ENCODE peak calls at places on chromosomes 7 and 10, in seven cellular contexts. One of them, this sample, is unnamed. For H3K9me3, the result is how much of the 10 kb centered on the place peaks cover.

GRCh38 chr10:112361951-112362770 is 11.8 kb upstream of the ACSL5 start:
- DNase-seq in adrenal gland: peak
- DNase-seq in endothelial cell of umbilical vein: peak
- DNase-seq in tibial artery: peak
- DNase-seq in left lung: no peak
- DNase-seq in CD8-positive, alpha-beta memory T cell: no peak
- DNase-seq in heart left ventricle: peak
- DNase-seq in this sample: no peak

GRCh38 chr7:107318523-107319160 is 149.8 kb downstream of the HBP1 start:
- DNase-seq in CD8-positive, alpha-beta memory T cell: no peak
- DNase-seq in tibial artery: no peak
- DNase-seq in adrenal gland: no peak
- DNase-seq in endothelial cell of umbilical vein: no peak
- DNase-seq in heart left ventricle: no peak
- DNase-seq in left lung: no peak
- DNase-seq in this sample: no peak

GRCh38 chr7:92837214-92837749 is 909 bp upstream of the CDK6 start:
- DNase-seq in left lung: no peak
- DNase-seq in endothelial cell of umbilical vein: peak
- DNase-seq in adrenal gland: no peak
- DNase-seq in tibial artery: no peak
- DNase-seq in heart left ventricle: no peak
- DNase-seq in CD8-positive, alpha-beta memory T cell: no peak
- DNase-seq in this sample: no peak

GRCh38 chr7:27210441-27211083 is 10.7 kb upstream of the HOXA13 start:
- DNase-seq in left lung: no peak
- DNase-seq in tibial artery: no peak
- DNase-seq in adrenal gland: peak
- DNase-seq in heart left ventricle: no peak
- DNase-seq in CD8-positive, alpha-beta memory T cell: no peak
- DNase-seq in endothelial cell of umbilical vein: no peak
- DNase-seq in this sample: no peak

GRCh38 chr10:61950449-61951143 is 49.1 kb downstream of the ARID5B start:
- DNase-seq in left lung: no peak
- DNase-seq in heart left ventricle: no peak
- DNase-seq in CD8-positive, alpha-beta memory T cell: no peak
- DNase-seq in tibial artery: no peak
- DNase-seq in adrenal gland: no peak
- DNase-seq in endothelial cell of umbilical vein: no peak
- DNase-seq in this sample: no peak

GRCh38 chr7:101754432-101755159 is 62.8 kb upstream of the CUX1 start:
- DNase-seq in adrenal gland: peak
- DNase-seq in endothelial cell of umbilical vein: peak
- DNase-seq in left lung: no peak
- DNase-seq in heart left ventricle: no peak
- DNase-seq in CD8-positive, alpha-beta memory T cell: no peak
- DNase-seq in tibial artery: no peak
- DNase-seq in this sample: no peak

GRCh38 chr7:144384071-144384470 is 19.4 kb downstream of the NOBOX start:
- DNase-seq in endothelial cell of umbilical vein: no peak
- DNase-seq in CD8-positive, alpha-beta memory T cell: no peak
- DNase-seq in heart left ventricle: no peak
- DNase-seq in adrenal gland: no peak
- DNase-seq in tibial artery: no peak
- DNase-seq in left lung: no peak
- DNase-seq in this sample: no peak

GRCh38 chr7:45190406-45191165 is 33.0 kb downstream of the RAMP3 start:
- DNase-seq in heart left ventricle: no peak
- DNase-seq in tibial artery: no peak
- DNase-seq in endothelial cell of umbilical vein: no peak
- DNase-seq in adrenal gland: no peak
- DNase-seq in left lung: no peak
- DNase-seq in CD8-positive, alpha-beta memory T cell: no peak
- DNase-seq in this sample: no peak

GRCh38 chr10:80186364-80187012 is 18.8 kb downstream of the ANXA11 start:
- DNase-seq in CD8-positive, alpha-beta memory T cell: no peak
- DNase-seq in heart left ventricle: peak
- DNase-seq in adrenal gland: no peak
- DNase-seq in tibial artery: no peak
- DNase-seq in endothelial cell of umbilical vein: no peak
- DNase-seq in left lung: no peak
- DNase-seq in this sample: no peak

GRCh38 chr7:84113286-84113685 is 81.3 kb downstream of the SEMA3A start:
- DNase-seq in left lung: no peak
- DNase-seq in adrenal gland: no peak
- DNase-seq in heart left ventricle: no peak
- DNase-seq in endothelial cell of umbilical vein: peak
- DNase-seq in tibial artery: no peak
- DNase-seq in CD8-positive, alpha-beta memory T cell: no peak
- DNase-seq in this sample: no peak

GRCh38 chr10:103678104-103678526 is 177.3 kb downstream of the SH3PXD2A start:
- DNase-seq in tibial artery: peak
- DNase-seq in left lung: peak
- DNase-seq in CD8-positive, alpha-beta memory T cell: peak
- DNase-seq in adrenal gland: peak
- DNase-seq in heart left ventricle: peak
- DNase-seq in endothelial cell of umbilical vein: peak
- DNase-seq in this sample: peak

GRCh38 chr10:5873515-5873995 is 16.1 kb downstream of the ANKRD16 start:
- DNase-seq in CD8-positive, alpha-beta memory T cell: peak
- DNase-seq in tibial artery: peak
- DNase-seq in endothelial cell of umbilical vein: peak
- DNase-seq in left lung: no peak
- DNase-seq in heart left ventricle: peak
- DNase-seq in adrenal gland: peak
- DNase-seq in this sample: peak

GRCh38 chr10:29501692-29502091 is 133.1 kb downstream of the SVIL start:
- DNase-seq in heart left ventricle: no peak
- DNase-seq in left lung: no peak
- DNase-seq in CD8-positive, alpha-beta memory T cell: no peak
- DNase-seq in adrenal gland: no peak
- DNase-seq in endothelial cell of umbilical vein: no peak
- DNase-seq in tibial artery: no peak
- DNase-seq in this sample: no peak

GRCh38 chr7:128017880-128018845 is 13.1 kb downstream of the LRRC4 start:
- DNase-seq in tibial artery: no peak
- DNase-seq in endothelial cell of umbilical vein: peak
- DNase-seq in heart left ventricle: no peak
- DNase-seq in adrenal gland: no peak
- DNase-seq in CD8-positive, alpha-beta memory T cell: no peak
- DNase-seq in left lung: no peak
- DNase-seq in this sample: no peak

DNA sequence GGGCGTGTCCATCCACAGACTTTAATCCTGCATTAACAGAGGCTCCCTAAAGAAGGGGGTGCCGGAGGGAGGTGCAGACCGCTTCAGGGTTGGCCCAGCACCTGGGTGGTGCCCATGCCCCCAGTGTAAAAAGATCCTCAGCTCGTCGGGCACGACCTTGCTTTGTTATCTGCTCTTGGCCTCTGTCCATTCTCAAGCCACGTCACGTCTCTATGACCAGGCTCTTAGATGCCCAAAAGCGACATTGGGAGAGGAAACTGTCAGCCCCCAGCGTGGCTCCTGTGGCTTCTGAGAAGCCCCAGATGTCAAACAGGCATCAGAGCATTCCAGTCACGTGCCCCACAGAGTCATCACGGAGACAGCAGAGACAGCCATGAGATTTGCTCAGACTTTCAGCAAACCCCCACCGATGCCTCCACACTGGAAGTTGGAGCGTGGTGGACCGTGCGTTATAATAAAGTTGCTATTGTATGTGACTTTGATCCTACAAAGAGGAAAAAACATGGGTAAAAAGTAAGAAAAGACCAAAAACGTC is 55.5 kb downstream of the PTPRN2 start:
- DNase-seq in adrenal gland: no peak
- DNase-seq in CD8-positive, alpha-beta memory T cell: no peak
- DNase-seq in heart left ventricle: no peak
- DNase-seq in tibial artery: no peak
- DNase-seq in left lung: no peak
- DNase-seq in endothelial cell of umbilical vein: no peak
- DNase-seq in this sample: no peak
- H3K9me3 ChIP-seq in adrenal gland: under half
- H3K9me3 ChIP-seq in CD8-positive, alpha-beta memory T cell: under half
- H3K9me3 ChIP-seq in heart left ventricle: under half
- H3K9me3 ChIP-seq in tibial artery: under half
- H3K9me3 ChIP-seq in left lung: under half
- H3K9me3 ChIP-seq in endothelial cell of umbilical vein: under half
- H3K9me3 ChIP-seq in this sample: under half

DNA sequence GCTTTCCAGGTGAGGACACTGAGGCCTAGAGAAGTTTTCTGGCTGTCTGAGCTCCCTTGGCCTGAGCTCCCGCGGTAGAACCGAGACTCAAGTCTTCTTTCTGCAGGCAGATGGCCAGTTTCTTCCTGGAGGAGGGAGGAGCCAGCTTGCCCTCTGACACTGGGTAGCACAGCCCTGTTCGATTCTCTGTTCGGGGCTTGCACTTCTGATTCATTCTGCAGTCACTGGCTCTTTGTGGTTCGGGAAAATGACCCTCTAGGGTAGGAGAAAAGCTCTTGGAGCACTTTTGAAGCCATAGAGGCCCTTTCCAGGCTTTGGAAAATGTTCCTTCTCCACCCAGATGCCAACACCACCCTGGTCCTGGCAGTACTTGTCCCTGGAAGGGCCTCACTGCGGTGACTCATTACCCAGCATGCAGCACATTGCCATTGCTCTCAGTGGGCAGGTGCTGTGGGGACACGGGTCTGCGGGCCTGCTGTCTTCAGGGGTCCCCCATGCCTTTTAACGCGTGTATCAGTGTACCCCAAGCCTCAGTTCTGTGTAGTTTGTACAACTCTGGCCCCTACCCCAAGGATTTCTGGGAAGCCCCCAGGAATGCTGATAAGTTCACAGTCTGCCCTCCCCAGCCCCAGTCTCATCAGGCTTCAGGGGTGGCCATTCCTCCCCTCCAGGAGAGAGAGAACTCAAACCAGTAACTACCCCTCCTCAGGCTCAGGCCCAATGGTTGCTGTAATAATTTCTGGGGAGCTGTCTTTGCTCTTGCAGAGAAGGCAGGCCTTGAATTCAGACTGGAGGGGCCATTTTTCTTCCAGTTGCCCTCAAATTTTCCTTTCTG is 11.9 kb downstream of the CHST3 start:
- DNase-seq in tibial artery: peak
- DNase-seq in endothelial cell of umbilical vein: peak
- DNase-seq in left lung: no peak
- DNase-seq in heart left ventricle: no peak
- DNase-seq in CD8-positive, alpha-beta memory T cell: no peak
- DNase-seq in adrenal gland: peak
- DNase-seq in this sample: no peak
- H3K4me3 ChIP-seq in tibial artery: peak
- H3K4me3 ChIP-seq in endothelial cell of umbilical vein: no peak
- H3K4me3 ChIP-seq in left lung: no peak
- H3K4me3 ChIP-seq in heart left ventricle: no peak
- H3K4me3 ChIP-seq in CD8-positive, alpha-beta memory T cell: no peak
- H3K4me3 ChIP-seq in adrenal gland: no peak
- H3K4me3 ChIP-seq in this sample: no peak

DNA sequence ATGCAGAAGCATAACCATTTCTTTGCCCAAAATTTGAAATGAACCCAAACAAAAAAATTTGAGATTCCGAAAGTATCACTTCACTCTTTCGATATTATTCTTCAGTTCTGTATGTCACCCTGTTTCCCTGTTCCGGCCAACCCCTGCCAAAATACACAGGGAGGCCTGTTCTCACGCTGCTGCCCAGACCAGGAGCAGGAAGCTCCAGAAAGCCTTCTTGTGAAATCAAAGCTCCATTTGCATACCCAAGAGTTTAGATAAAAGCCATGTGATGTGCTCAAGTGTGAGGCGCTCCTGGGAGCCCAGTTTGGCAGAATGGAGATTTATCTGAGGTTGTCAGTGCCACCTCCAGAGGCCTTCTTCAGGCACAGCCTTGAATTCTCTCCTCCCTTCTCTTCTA is 236.2 kb downstream of the FGFR2 start:
- DNase-seq in heart left ventricle: no peak
- DNase-seq in tibial artery: no peak
- DNase-seq in CD8-positive, alpha-beta memory T cell: no peak
- DNase-seq in left lung: no peak
- DNase-seq in adrenal gland: no peak
- DNase-seq in endothelial cell of umbilical vein: no peak
- DNase-seq in this sample: no peak
- H3K9me3 ChIP-seq in heart left ventricle: under half
- H3K9me3 ChIP-seq in tibial artery: under half
- H3K9me3 ChIP-seq in CD8-positive, alpha-beta memory T cell: under half
- H3K9me3 ChIP-seq in left lung: under half
- H3K9me3 ChIP-seq in adrenal gland: under half
- H3K9me3 ChIP-seq in endothelial cell of umbilical vein: under half
- H3K9me3 ChIP-seq in this sample: under half

GRCh38 chr10:97404044-97404443 is 2.9 kb upstream of the RRP12 start:
- DNase-seq in adrenal gland: no peak
- DNase-seq in CD8-positive, alpha-beta memory T cell: no peak
- DNase-seq in tibial artery: no peak
- DNase-seq in heart left ventricle: no peak
- DNase-seq in left lung: no peak
- DNase-seq in endothelial cell of umbilical vein: no peak
- DNase-seq in this sample: no peak

GRCh38 chr10:97406064-97406463 is 4.9 kb upstream of the RRP12 start:
- DNase-seq in heart left ventricle: no peak
- DNase-seq in CD8-positive, alpha-beta memory T cell: no peak
- DNase-seq in adrenal gland: no peak
- DNase-seq in endothelial cell of umbilical vein: no peak
- DNase-seq in left lung: no peak
- DNase-seq in tibial artery: no peak
- DNase-seq in this sample: no peak

GRCh38 chr10:97407952-97408248 is 6.8 kb upstream of the RRP12 start:
- DNase-seq in endothelial cell of umbilical vein: no peak
- DNase-seq in adrenal gland: no peak
- DNase-seq in CD8-positive, alpha-beta memory T cell: no peak
- DNase-seq in heart left ventricle: no peak
- DNase-seq in tibial artery: no peak
- DNase-seq in left lung: no peak
- DNase-seq in this sample: no peak

GRCh38 chr10:97408496-97408992 is 7.4 kb upstream of the RRP12 start:
- DNase-seq in tibial artery: no peak
- DNase-seq in heart left ventricle: no peak
- DNase-seq in adrenal gland: no peak
- DNase-seq in left lung: no peak
- DNase-seq in endothelial cell of umbilical vein: no peak
- DNase-seq in CD8-positive, alpha-beta memory T cell: no peak
- DNase-seq in this sample: no peak

DNA sequence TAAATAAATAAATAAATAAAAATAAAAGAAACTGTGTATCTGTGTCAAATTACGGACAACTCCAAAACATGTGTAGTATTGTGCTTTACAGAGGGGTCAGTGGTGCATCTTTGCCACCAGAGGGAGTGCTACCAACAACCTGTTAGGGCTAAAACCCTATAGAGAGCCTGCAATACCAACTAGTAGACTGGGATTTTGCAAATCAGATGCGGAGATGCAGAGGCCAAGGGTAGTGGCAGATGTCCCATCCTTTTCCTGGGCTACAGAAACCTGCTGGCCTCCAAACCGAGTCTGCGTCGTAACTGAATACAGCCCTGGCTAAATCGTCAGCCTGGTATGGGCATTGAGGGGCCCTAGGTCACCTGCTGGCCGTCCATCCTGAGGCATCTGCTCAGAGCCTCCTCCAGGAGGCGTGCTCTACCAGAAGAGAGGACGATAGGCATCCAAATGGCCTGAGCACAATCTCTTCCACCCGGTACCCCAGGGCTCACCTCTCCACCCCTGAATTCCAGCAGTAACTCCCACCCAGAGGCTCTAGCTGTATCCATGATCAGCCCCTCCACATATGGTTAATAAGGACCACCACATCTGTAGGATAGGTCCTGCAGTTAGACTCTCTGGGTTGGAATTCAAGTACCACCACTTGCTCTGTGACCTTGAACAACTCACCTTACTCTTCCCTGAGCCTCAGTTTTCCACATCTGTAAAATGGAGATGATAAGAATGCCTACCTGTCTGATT is 6.2 kb upstream of the RRP12 start:
- DNase-seq in CD8-positive, alpha-beta memory T cell: peak
- DNase-seq in heart left ventricle: peak
- DNase-seq in adrenal gland: peak
- DNase-seq in left lung: peak
- DNase-seq in tibial artery: no peak
- DNase-seq in endothelial cell of umbilical vein: peak
- DNase-seq in this sample: peak
- H3K4me3 ChIP-seq in CD8-positive, alpha-beta memory T cell: peak
- H3K4me3 ChIP-seq in heart left ventricle: no peak
- H3K4me3 ChIP-seq in adrenal gland: no peak
- H3K4me3 ChIP-seq in left lung: no peak
- H3K4me3 ChIP-seq in tibial artery: no peak
- H3K4me3 ChIP-seq in endothelial cell of umbilical vein: no peak
- H3K4me3 ChIP-seq in this sample: peak

This sample was measured in CD4-positive, alpha-beta memory T cell.